ENCODE peak calls at places on chromosomes 3 and 15, in five cellular contexts. C is PC-3, K is MM.1S, O is PC-9, V is HepG2. N is an unnamed sample.

GRCh38 chr3:52434491-52435115 is 10.3 kb downstream of the SEMA3G start:
- DNase-seq in V (no peak), O (no peak), C (no peak), K (no peak), N (no peak)

GRCh38 chr3:195258449-195259145 is 12.4 kb downstream of the XXYLT1 start:
- DNase-seq in V (peak; percentile 9), K (no peak), O (no peak), C (no peak), N (no peak)

GRCh38 chr3:77321646-77322045 is 281.7 kb downstream of the ROBO2 start:
- DNase-seq in V (peak; percentile 90), K (no peak), C (peak; percentile 52), O (no peak), N (no peak)

GRCh38 chr15:71755571-71755970 is 54.8 kb upstream of the NR2E3 start:
- DNase-seq in V (no peak), O (no peak), C (no peak), K (no peak), N (no peak)

GRCh38 chr15:64163662-64164362 is 990 bp upstream of the PPIB start:
- DNase-seq in K (no peak), V (peak; percentile 62), O (no peak), C (no peak), N (no peak)

GRCh38 chr15:89179966-89180875 is 41.2 kb downstream of the RLBP1 start:
- DNase-seq in K (no peak), C (no peak), V (no peak), O (no peak), N (no peak)

GRCh38 chr15:66880380-66881155 is 178.5 kb downstream of the SMAD6 start:
- DNase-seq in O (no peak), C (no peak), K (no peak), V (no peak), N (no peak)

GRCh38 chr3:169526246-169526645 is 137.3 kb downstream of the MECOM start:
- DNase-seq in C (peak; percentile 48), V (no peak), O (peak; percentile 59), K (no peak), N (no peak)

GRCh38 chr15:96335429-96335807 is 4.9 kb downstream of the NR2F2 start:
- DNase-seq in O (no peak), K (no peak), C (peak; percentile 23), V (peak; percentile 14), N (no peak)

GRCh38 chr3:58094657-58095056 is 86.4 kb downstream of the FLNB start:
- DNase-seq in V (no peak), C (no peak), K (no peak), O (no peak), N (no peak)

GRCh38 chr15:41013698-41014414 is 60.6 kb downstream of the CHAC1 start:
- DNase-seq in K (peak; percentile 85), C (no peak), O (no peak), V (no peak), N (peak; percentile 79)

GRCh38 chr15:88619796-88620195 is 1.3 kb upstream of the AEN start:
- DNase-seq in K (no peak), C (no peak), O (no peak), V (no peak), N (no peak)

GRCh38 chr3:131216801-131217200 is 164.8 kb upstream of the NUDT16 start:
- DNase-seq in O (peak; percentile 86), C (peak; percentile 80), V (peak; percentile 28), K (no peak), N (no peak)

GRCh38 chr3:177197934-177198484 is 727 bp upstream of the TBL1XR1 start:
- DNase-seq in O (no peak), V (no peak), C (no peak), K (no peak), N (no peak)

DNA sequence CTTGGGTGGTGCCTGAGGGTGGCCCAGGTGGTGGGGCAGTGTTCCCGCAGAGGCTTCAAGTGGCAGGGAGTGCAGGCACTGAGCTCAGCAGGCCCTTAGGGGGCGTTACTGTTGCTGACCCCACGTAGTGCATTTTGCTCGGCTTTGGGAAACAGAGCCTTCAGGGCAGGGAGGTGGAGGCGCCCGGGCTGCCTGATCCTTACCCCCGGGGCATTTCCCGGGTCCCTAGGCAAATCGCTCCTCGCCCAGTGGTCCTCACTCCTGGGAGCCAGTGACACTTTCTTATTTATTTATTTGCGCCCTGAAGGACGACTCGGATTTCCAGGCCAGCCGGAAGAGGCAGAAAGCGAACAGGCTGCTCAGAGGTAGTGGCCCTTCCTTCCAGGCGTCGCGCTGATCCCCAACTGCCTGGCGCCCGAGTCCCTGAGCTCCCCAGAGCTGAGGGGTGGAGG is 10.1 kb upstream of the FOXB1 start:
- DNase-seq in O (no peak), K (no peak), C (no peak), V (no peak), N (no peak)
- TF ChIP-seq EZH2 in O (no peak), K (no peak), C (no peak), V (no peak), N (no peak)

DNA sequence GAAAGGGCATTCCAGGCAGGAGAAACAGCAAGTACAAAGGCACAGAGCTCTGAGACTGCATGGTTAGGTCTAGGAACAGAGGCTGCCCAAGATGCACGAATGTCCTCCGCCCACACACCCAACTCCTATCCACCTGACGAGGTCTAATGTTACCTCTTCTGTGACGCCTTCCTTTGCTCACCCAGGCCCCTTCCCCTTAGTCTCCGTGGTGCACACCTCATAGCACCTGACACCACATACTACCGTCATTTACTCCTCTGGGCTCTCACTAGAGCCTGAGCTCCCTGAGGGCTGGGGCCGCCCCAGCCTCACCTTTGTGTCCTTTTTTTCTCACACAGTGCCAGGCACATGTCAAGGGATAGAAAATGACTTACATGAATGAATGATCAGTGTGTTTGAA is 31.0 kb upstream of the RASGRF1 start:
- DNase-seq in V (no peak), O (no peak), C (no peak), K (no peak), N (no peak)
- H3K27ac ChIP-seq in V (no peak overlapping the region), O (no peak overlapping the region), C (no peak overlapping the region), K (no peak overlapping the region), N (no peak overlapping the region)

GRCh38 chr3:69541823-69542264 is 156.0 kb upstream of the FRMD4B start:
- DNase-seq in V (no peak), C (no peak), O (no peak), K (no peak), N (no peak)
- TF ChIP-seq EZH2 in V (no peak), C (no peak), O (no peak), K (no peak), N (no peak)

GRCh38 chr3:10516835-10517465 is 11.6 kb upstream of the ATP2B2 start:
- DNase-seq in C (no peak), O (no peak), K (no peak), V (no peak), N (no peak)

GRCh38 chr3:10518506-10519150 is 13.2 kb upstream of the ATP2B2 start:
- DNase-seq in C (peak; percentile 11), O (no peak), V (no peak), K (no peak), N (no peak)

GRCh38 chr3:10515884-10516495 is 10.6 kb upstream of the ATP2B2 start:
- DNase-seq in O (no peak), K (no peak), V (peak; percentile 28), C (peak; percentile 27), N (no peak)

GRCh38 chr3:10519236-10519635 is 13.8 kb upstream of the ATP2B2 start:
- DNase-seq in C (no peak), O (no peak), V (no peak), K (no peak), N (no peak)

DNA sequence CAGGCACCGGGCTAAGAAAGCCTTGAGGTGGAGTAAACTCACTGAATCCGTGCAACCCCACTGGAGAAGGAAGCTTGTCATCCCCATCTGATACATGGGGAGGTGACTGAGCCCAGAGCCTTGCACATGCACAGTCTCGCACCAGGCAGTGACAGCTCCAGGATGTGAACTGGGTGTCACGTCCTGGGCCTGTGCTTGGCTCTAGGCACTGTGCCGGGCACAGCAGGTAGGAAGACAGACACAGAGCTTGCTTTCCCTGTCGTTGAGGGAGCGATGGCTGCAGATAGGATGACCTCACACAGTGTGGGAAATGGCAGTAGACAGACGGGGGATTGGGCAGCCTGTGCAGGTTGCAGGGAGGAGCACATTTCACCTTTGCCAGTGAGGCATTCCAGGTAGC is 12.2 kb upstream of the ATP2B2 start:
- DNase-seq in O (no peak), V (no peak), C (no peak), K (no peak), N (no peak)
- H3K27ac ChIP-seq in O (no peak overlapping the region), V (no peak overlapping the region), C (no peak overlapping the region), K (no peak overlapping the region), N (no peak overlapping the region)

DNA sequence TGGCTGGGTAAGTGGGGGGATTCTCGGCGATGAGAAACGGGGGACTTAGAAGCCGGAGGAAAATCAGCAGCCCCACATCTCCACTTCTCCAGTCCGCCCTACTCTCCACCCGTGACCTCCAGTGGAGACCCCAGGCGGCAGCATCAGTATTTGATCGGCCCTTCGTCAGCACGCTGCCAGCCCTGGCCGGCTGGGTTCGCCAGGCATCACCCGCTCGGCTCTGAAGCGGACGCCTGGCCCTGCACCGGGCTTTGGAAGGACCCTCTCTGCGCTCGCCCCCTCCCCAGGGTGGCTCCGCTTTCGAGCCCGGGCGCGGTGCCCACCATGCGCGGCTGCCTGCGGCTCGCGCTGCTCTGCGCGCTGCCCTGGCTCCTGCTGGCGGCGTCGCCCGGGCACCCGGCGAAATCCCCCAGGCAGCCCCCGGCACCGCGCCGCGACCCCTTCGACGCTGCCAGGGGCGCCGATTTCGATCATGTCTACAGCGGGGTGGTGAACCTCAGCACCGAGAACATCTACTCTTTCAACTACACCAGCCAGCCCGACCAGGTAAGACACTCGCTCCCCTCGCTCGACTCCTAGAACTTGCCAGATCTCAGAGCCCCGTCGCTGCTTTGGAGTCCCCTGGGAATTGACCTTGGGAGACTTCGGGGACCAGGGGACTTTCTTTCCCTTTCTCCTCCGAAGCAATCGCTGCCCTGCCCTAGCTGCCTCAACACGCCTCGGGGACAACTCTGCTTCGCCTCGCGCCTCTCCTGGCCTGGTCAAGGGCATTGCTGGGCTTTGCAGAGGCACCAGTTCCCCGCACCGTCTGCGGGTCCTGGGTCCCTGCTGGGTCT is 561 bp downstream of the SIDT1 start:
- DNase-seq in O (no peak), K (peak; percentile 31), V (no peak), C (peak; percentile 36), N (no peak)
- TF ChIP-seq EZH2 in O (no peak), K (no peak), V (no peak), C (no peak), N (no peak)

DNA sequence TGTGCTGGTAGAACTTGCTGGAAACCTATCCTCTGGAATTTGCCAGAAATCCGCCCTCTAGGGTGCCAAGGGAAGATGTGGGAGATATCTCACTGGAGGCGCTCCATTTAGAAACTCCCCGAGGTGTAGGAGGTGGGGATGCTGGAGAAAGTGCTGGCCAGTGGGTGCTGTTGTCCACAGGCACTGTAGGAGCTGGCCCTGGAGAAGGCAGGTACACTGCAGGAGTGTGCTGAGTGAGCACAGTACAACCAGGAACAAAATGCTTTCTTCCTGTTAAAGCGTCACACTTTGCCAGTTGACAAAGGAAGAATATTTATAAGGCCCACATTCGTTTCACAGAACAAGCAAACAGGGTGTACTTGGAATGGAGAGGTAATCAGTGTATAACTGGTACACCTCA is 119.9 kb downstream of the CACNA1D start:
- DNase-seq in V (no peak), K (no peak), C (no peak), O (no peak), N (no peak)
- H3K27ac ChIP-seq in V (no peak overlapping the region), K (no peak overlapping the region), C (no peak overlapping the region), O (no peak overlapping the region), N (no peak overlapping the region)